ENCODE peak calls at places on chromosome 20, in five cellular contexts. A, S, Y, L and V are unnamed samples.

GRCh38 chr20:64156886-64157875 is 7.1 kb upstream of the MYT1 start:
- DNase-seq in Y (no peak), S (no peak), L (no peak), A (peak; percentile 11), V (no peak)

GRCh38 chr20:25274891-25275812 is 27.3 kb downstream of the PYGB start:
- DNase-seq in A (no peak), S (no peak), Y (no peak), L (no peak), V (no peak)

GRCh38 chr20:62568045-62568389 is 74.3 kb upstream of the SLCO4A1 start:
- DNase-seq in L (no peak), S (no peak), A (no peak), Y (no peak), V (no peak)

GRCh38 chr20:18504479-18505060 is 3.2 kb upstream of the SEC23B start:
- DNase-seq in A (no peak), L (no peak), S (no peak), Y (peak; percentile 27), V (no peak)

GRCh38 chr20:17683218-17684076 is 1.4 kb upstream of the RRBP1 start:
- DNase-seq in S (no peak), Y (no peak), L (no peak), A (no peak), V (no peak)

GRCh38 chr20:53887973-53888372 is 182.4 kb downstream of the BCAS1 start:
- DNase-seq in A (no peak), L (no peak), Y (no peak), S (no peak), V (no peak)

GRCh38 chr20:49814057-49814675 is 1.5 kb downstream of the SLC9A8 start:
- DNase-seq in S (no peak), Y (no peak), L (no peak), A (peak; percentile 28), V (peak; percentile 38)

GRCh38 chr20:57263127-57263609 is 3.3 kb downstream of the BMP7 start:
- DNase-seq in S (no peak), Y (no peak), L (no peak), A (peak; percentile 6), V (no peak)

GRCh38 chr20:21291026-21291425 is 12.1 kb upstream of the XRN2 start:
- DNase-seq in L (no peak), Y (no peak), A (no peak), S (no peak), V (no peak)

GRCh38 chr20:37137547-37137946 is 41.6 kb upstream of the RPN2 start:
- DNase-seq in A (no peak), Y (no peak), L (no peak), S (no peak), V (no peak)

GRCh38 chr20:2625062-2625461 is 27.4 kb upstream of the NOP56 start:
- DNase-seq in L (no peak), S (no peak), Y (no peak), A (no peak), V (no peak)

GRCh38 chr20:51941503-51941902 is 139.2 kb upstream of the SALL4 start:
- DNase-seq in L (no peak), A (no peak), Y (no peak), S (no peak), V (no peak)

GRCh38 chr20:37406010-37406998 is 60.4 kb downstream of the SRC start:
- DNase-seq in A (peak; percentile 28), S (no peak), L (peak; percentile 58), Y (peak; percentile 51), V (peak; percentile 72)

GRCh38 chr20:47703748-47704147 is 81.5 kb downstream of the SULF2 start:
- DNase-seq in S (no peak), A (no peak), Y (no peak), L (no peak), V (no peak)

GRCh38 chr20:33689973-33690372 is 3.8 kb upstream of the E2F1 start:
- DNase-seq in S (peak; percentile 47), Y (peak; percentile 58), A (no peak), L (peak; percentile 83), V (peak; percentile 98)

GRCh38 chr20:2610941-2611720 is 41.3 kb upstream of the NOP56 start:
- DNase-seq in A (no peak), S (no peak), Y (no peak), L (no peak), V (no peak)

GRCh38 chr20:25238319-25239037 is 9.4 kb upstream of the PYGB start:
- DNase-seq in L (no peak), A (peak; percentile 76), S (no peak), Y (no peak), V (no peak)

GRCh38 chr20:1892122-1892385 is 3.2 kb upstream of the SIRPA start:
- DNase-seq in Y (no peak), S (no peak), A (no peak), L (no peak), V (no peak)

GRCh38 chr20:1617055-1617454 is 2.8 kb downstream of the SIRPB1 start:
- DNase-seq in Y (no peak), S (no peak), L (no peak), A (no peak), V (peak; percentile 24)

GRCh38 chr20:50629675-50630055 is 61.7 kb downstream of the RIPOR3 start:
- DNase-seq in A (no peak), Y (no peak), S (no peak), L (no peak), V (no peak)

GRCh38 chr20:4018015-4018748 is 2.8 kb upstream of the RNF24 start:
- DNase-seq in A (peak; percentile 84), Y (no peak), S (no peak), L (no peak), V (no peak)

GRCh38 chr20:43820742-43821330 is 93.8 kb upstream of the TOX2 start:
- DNase-seq in L (no peak), A (peak; percentile 85), S (no peak), Y (no peak), V (no peak)

GRCh38 chr20:4099905-4100675 is 84.7 kb upstream of the RNF24 start:
- DNase-seq in S (no peak), L (no peak), A (peak; percentile 38), Y (no peak), V (no peak)

GRCh38 chr20:38167851-38168760 is 3.0 kb upstream of the TGM2 start:
- DNase-seq in L (no peak), S (no peak), A (peak; percentile 80), Y (no peak), V (peak; percentile 84)

GRCh38 chr20:43959079-43959919 is 44.6 kb downstream of the TOX2 start:
- DNase-seq in A (no peak), S (no peak), L (peak; percentile 56), Y (no peak), V (peak; percentile 56)

GRCh38 chr20:61722146-61722678 is 343.5 kb downstream of the TAF4 start:
- DNase-seq in L (no peak), S (no peak), A (no peak), Y (no peak), V (no peak)

GRCh38 chr20:4998160-4998651 is 3.1 kb downstream of the SLC23A2 start:
- DNase-seq in Y (no peak), L (peak; percentile 69), A (no peak), S (no peak), V (peak; percentile 56)

GRCh38 chr20:48758206-48758820 is 69.5 kb downstream of the PREX1 start:
- DNase-seq in L (no peak), S (no peak), Y (no peak), A (no peak), V (peak; percentile 84)

GRCh38 chr20:19770375-19770774 is 12.3 kb downstream of the RIN2 start:
- DNase-seq in L (no peak), A (no peak), Y (no peak), S (no peak), V (no peak)

GRCh38 chr20:7883741-7884140 is 56.5 kb downstream of the HAO1 start:
- DNase-seq in Y (no peak), L (no peak), A (no peak), S (no peak), V (no peak)

GRCh38 chr20:62896526-62896925 is 29.8 kb downstream of the DIDO1 start:
- DNase-seq in A (no peak), S (no peak), L (no peak), Y (no peak), V (no peak)

GRCh38 chr20:17680128-17680835 is 1.8 kb downstream of the RRBP1 start:
- DNase-seq in S (no peak), Y (no peak), L (peak; percentile 76), A (peak; percentile 68), V (peak; percentile 37)

GRCh38 chr20:18412202-18412901 is 54.5 kb downstream of the DZANK1 start:
- DNase-seq in S (no peak), A (no peak), L (peak; percentile 51), Y (no peak), V (peak; percentile 70)

GRCh38 chr20:25050501-25051350 is 7.2 kb downstream of the ACSS1 start:
- DNase-seq in S (no peak), A (no peak), L (no peak), Y (no peak), V (no peak)

GRCh38 chr20:2840967-2841531 is 504 bp downstream of the VPS16 start:
- DNase-seq in A (peak; percentile 35), S (peak; percentile 37), Y (peak; percentile 64), L (peak; percentile 35), V (peak; percentile 67)

GRCh38 chr20:13839421-13840092 is 54.7 kb downstream of the NDUFAF5 start:
- DNase-seq in L (no peak), Y (no peak), S (no peak), A (peak; percentile 16), V (no peak)